ENCODE peak calls at places on chromosomes 1 and 21, in eight cellular contexts. W, P, N, X, V, B, E and T are unnamed samples.

GRCh38 chr1:10299174-10299573 is 88.8 kb downstream of the KIF1B start:
- DNase-seq in W (no peak), P (no peak), N (no peak), X (no peak), V (no peak), B (no peak), E (no peak), T (no peak)

GRCh38 chr1:172117800-172118199 is 276.5 kb downstream of the DNM3 start:
- DNase-seq in W (no peak), P (no peak), N (no peak), X (no peak), V (no peak), B (no peak), E (no peak), T (no peak)

GRCh38 chr1:42777860-42778259 is 6.9 kb upstream of the TMEM269 start:
- DNase-seq in W (peak), P (peak), N (no peak), X (peak), V (no peak), B (peak), E (no peak), T (no peak)

GRCh38 chr21:35189077-35189863 is 140.2 kb upstream of the RUNX1 start:
- DNase-seq in W (peak), P (peak), N (peak), X (no peak), V (peak), B (no peak), E (peak), T (no peak)

GRCh38 chr1:30657131-30658013 is 66.0 kb downstream of the MATN1 start:
- DNase-seq in W (no peak), P (no peak), N (no peak), X (no peak), V (no peak), B (no peak), E (no peak), T (peak)

GRCh38 chr1:31627301-31627929 is 9.9 kb downstream of the HCRTR1 start:
- DNase-seq in W (peak), P (no peak), N (no peak), X (no peak), V (no peak), B (no peak), E (peak), T (no peak)

GRCh38 chr1:116951175-116951935 is 41.6 kb downstream of the PTGFRN start:
- DNase-seq in W (peak), P (peak), N (no peak), X (no peak), V (peak), B (no peak), E (no peak), T (no peak)

GRCh38 chr1:28112388-28113311 is 24.2 kb upstream of the EYA3 start:
- DNase-seq in W (peak), P (peak), N (no peak), X (no peak), V (no peak), B (peak), E (no peak), T (no peak)

GRCh38 chr1:205346956-205347574 is 9.7 kb downstream of the KLHDC8A start:
- DNase-seq in W (no peak), P (no peak), N (no peak), X (peak), V (no peak), B (peak), E (no peak), T (no peak)

GRCh38 chr1:72100766-72101165 is 181.6 kb downstream of the NEGR1 start:
- DNase-seq in W (no peak), P (no peak), N (no peak), X (no peak), V (no peak), B (no peak), E (no peak), T (no peak)

GRCh38 chr21:42854246-42855010 is 24.9 kb downstream of the WDR4 start:
- DNase-seq in W (no peak), P (no peak), N (no peak), X (no peak), V (no peak), B (no peak), E (no peak), T (no peak)

GRCh38 chr1:101365186-101365585 is 128.4 kb downstream of the S1PR1 start:
- DNase-seq in W (peak), P (peak), N (no peak), X (no peak), V (peak), B (no peak), E (no peak), T (no peak)

GRCh38 chr1:210360852-210361477 is 32.3 kb downstream of the HHAT start:
- DNase-seq in W (peak), P (peak), N (peak), X (peak), V (no peak), B (peak), E (no peak), T (no peak)

GRCh38 chr1:227884370-227885134 is 63.2 kb downstream of the WNT9A start:
- DNase-seq in W (no peak), P (no peak), N (no peak), X (no peak), V (no peak), B (no peak), E (peak), T (peak)

DNA sequence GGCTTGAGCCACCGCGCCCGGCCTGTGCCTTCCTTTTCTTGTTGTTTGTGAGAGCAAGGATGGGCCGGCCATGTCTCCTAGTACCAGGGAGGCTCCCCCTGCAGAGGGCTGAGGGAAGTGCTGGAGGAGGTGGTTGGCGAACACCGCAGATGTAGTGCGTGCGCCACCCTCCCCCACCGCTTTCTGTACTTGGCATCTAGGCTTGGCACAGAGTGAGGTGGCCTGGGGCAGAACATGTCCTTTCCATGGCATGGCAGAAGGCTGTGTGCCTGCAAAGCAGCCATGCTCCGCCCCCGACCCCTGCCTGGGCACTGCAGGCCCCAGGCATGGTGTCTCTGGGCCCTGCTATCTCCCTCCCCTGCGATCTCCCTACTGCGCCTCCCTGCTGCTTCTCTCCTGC is 30.7 kb downstream of the ALPL start:
- DNase-seq in W (no peak), P (no peak), N (no peak), X (peak), V (no peak), B (peak), E (no peak), T (no peak)
- TF ChIP-seq CTCF in W (peak), P (peak), N (peak), X (peak), V (peak), B (peak), E (no peak), T (peak)

GRCh38 chr1:89528382-89528780 is 3.8 kb downstream of the LRRC8B start:
- DNase-seq in W (no peak), P (no peak), N (no peak), X (no peak), V (no peak), B (no peak), E (no peak), T (no peak)
- TF ChIP-seq CTCF in W (no peak), P (no peak), N (no peak), X (no peak), V (no peak), B (no peak), E (no peak), T (no peak)

DNA sequence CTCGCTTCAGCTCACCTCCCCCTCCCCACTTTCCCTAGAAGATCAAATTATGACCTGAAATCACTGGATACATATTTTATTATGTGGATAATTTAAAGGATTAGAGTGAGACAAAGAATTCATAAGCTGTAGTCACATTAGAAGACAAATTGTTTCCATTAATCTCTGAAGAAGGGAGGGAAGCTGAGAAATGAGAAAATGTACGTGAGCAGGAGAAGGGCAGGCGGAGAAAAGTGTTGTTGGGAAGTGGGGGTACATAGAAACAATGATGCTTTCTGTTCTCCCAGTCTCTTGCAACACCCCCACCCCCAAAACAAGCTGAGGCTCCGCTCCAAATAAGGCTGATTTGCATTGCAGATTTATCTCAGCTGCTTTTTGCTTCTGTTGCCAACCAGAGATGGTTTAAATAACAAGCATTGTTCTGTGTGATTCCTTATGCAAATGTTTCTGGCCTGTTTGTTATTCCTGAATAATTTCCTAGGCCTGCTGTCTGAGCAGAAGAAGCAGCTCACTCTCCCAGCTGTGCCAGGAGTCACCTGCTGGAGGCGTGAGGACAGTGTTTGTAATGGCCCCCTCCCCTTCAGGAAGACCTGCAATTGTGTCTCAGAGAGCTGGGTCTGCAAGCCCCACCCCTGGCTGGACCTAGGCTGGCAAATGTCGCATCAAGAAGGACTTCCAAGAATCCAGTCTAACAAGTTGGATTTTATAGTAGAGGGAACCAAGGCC is 121.8 kb upstream of the TNR start:
- DNase-seq in W (no peak), P (no peak), N (no peak), X (no peak), V (no peak), B (peak), E (no peak), T (no peak)
- TF ChIP-seq CTCF in W (no peak), P (no peak), N (no peak), X (no peak), V (no peak), B (peak), E (no peak), T (no peak)

GRCh38 chr1:192512426-192513125 is 63.0 kb upstream of the RGS1 start:
- DNase-seq in W (no peak), P (no peak), N (no peak), X (no peak), V (no peak), B (no peak), E (no peak), T (no peak)

GRCh38 chr1:192506741-192507155 is 68.8 kb upstream of the RGS1 start:
- DNase-seq in W (peak), P (peak), N (no peak), X (peak), V (no peak), B (peak), E (no peak), T (no peak)
- TF ChIP-seq CTCF in W (peak), P (peak), N (peak), X (no peak), V (peak), B (peak), E (no peak), T (peak)

GRCh38 chr1:51962486-51963356 is 27.8 kb downstream of the RAB3B start:
- DNase-seq in W (no peak), P (peak), N (no peak), X (no peak), V (no peak), B (no peak), E (no peak), T (no peak)
- TF ChIP-seq CTCF in W (no peak), P (no peak), N (no peak), X (no peak), V (peak), B (no peak), E (no peak), T (no peak)

GRCh38 chr1:23743287-23744052 is at the start of gene ELOA:
- DNase-seq in W (peak), P (peak), N (no peak), X (peak), V (no peak), B (peak), E (peak), T (no peak)

GRCh38 chr1:23742670-23743286 is 493 bp upstream of the ELOA start:
- DNase-seq in W (no peak), P (peak), N (no peak), X (no peak), V (no peak), B (peak), E (peak), T (peak)

GRCh38 chr1:23747947-23748346 is 4.7 kb downstream of the ELOA start:
- DNase-seq in W (no peak), P (peak), N (no peak), X (no peak), V (no peak), B (no peak), E (no peak), T (no peak)

GRCh38 chr1:23741609-23742008 is 1.7 kb upstream of the ELOA start:
- DNase-seq in W (no peak), P (no peak), N (no peak), X (no peak), V (no peak), B (no peak), E (no peak), T (no peak)

GRCh38 chr1:23745515-23745914 is 2.2 kb downstream of the ELOA start:
- DNase-seq in W (peak), P (peak), N (no peak), X (peak), V (no peak), B (peak), E (no peak), T (no peak)
- TF ChIP-seq CTCF in W (peak), P (peak), N (peak), X (peak), V (peak), B (no peak), E (no peak), T (peak)

GRCh38 chr1:153791856-153792253 is 16.6 kb downstream of the SLC27A3 start:
- DNase-seq in W (peak), P (peak), N (no peak), X (no peak), V (peak), B (no peak), E (no peak), T (peak)
- TF ChIP-seq CTCF in W (no peak), P (no peak), N (no peak), X (no peak), V (peak), B (no peak), E (no peak), T (no peak)

GRCh38 chr21:30256100-30256499 is 26.6 kb downstream of the KRTAP24-1 start:
- DNase-seq in W (no peak), P (no peak), N (no peak), X (no peak), V (no peak), B (no peak), E (no peak), T (no peak)

GRCh38 chr21:30251781-30252180 is 31.0 kb downstream of the KRTAP24-1 start:
- DNase-seq in W (no peak), P (peak), N (no peak), X (peak), V (no peak), B (no peak), E (no peak), T (no peak)

GRCh38 chr21:30255679-30256078 is 27.1 kb downstream of the KRTAP24-1 start:
- DNase-seq in W (no peak), P (no peak), N (no peak), X (no peak), V (no peak), B (no peak), E (no peak), T (no peak)

GRCh38 chr21:30257773-30258172 is 25.0 kb downstream of the KRTAP24-1 start:
- DNase-seq in W (peak), P (peak), N (no peak), X (peak), V (no peak), B (peak), E (no peak), T (no peak)
- TF ChIP-seq CTCF in W (no peak), P (peak), N (no peak), X (no peak), V (no peak), B (peak), E (no peak), T (peak)